ENCODE peak calls at places on chromosome 7, in eight cellular contexts. One of them, this sample, is unnamed. For H3K4me1, the result is how much of the 10 kb centered on the place peaks cover.

GRCh38 chr7:111082351-111082750 is 8.6 kb upstream of the LRRN3 start:
- DNase-seq in hepatocyte: no peak
- DNase-seq in PC-3: no peak
- DNase-seq in fibroblast of lung: no peak
- DNase-seq in GM23248: peak
- DNase-seq in SK-N-SH: no peak
- DNase-seq in GM23338: no peak
- DNase-seq in K562: no peak
- DNase-seq in this sample: no peak

GRCh38 chr7:13467111-13467547 is 522.3 kb downstream of the ETV1 start:
- DNase-seq in SK-N-SH: peak
- DNase-seq in GM23248: no peak
- DNase-seq in hepatocyte: no peak
- DNase-seq in K562: no peak
- DNase-seq in GM23338: no peak
- DNase-seq in PC-3: no peak
- DNase-seq in fibroblast of lung: peak
- DNase-seq in this sample: no peak

GRCh38 chr7:41438919-41439882 is 263.7 kb downstream of the INHBA start:
- DNase-seq in SK-N-SH: peak
- DNase-seq in GM23338: no peak
- DNase-seq in fibroblast of lung: no peak
- DNase-seq in K562: no peak
- DNase-seq in PC-3: no peak
- DNase-seq in GM23248: peak
- DNase-seq in hepatocyte: no peak
- DNase-seq in this sample: no peak

GRCh38 chr7:29192811-29193210 is 1.8 kb upstream of the CHN2 start:
- DNase-seq in SK-N-SH: no peak
- DNase-seq in K562: no peak
- DNase-seq in GM23248: no peak
- DNase-seq in fibroblast of lung: no peak
- DNase-seq in GM23338: no peak
- DNase-seq in hepatocyte: no peak
- DNase-seq in PC-3: no peak
- DNase-seq in this sample: no peak

GRCh38 chr7:87359366-87359765 is 13.9 kb downstream of the CROT start:
- DNase-seq in GM23248: peak
- DNase-seq in K562: no peak
- DNase-seq in GM23338: no peak
- DNase-seq in SK-N-SH: no peak
- DNase-seq in fibroblast of lung: no peak
- DNase-seq in hepatocyte: no peak
- DNase-seq in PC-3: peak
- DNase-seq in this sample: no peak

GRCh38 chr7:96675548-96675947 is 34.1 kb downstream of the SEM1 start:
- DNase-seq in SK-N-SH: no peak
- DNase-seq in K562: no peak
- DNase-seq in hepatocyte: no peak
- DNase-seq in fibroblast of lung: no peak
- DNase-seq in PC-3: peak
- DNase-seq in GM23248: no peak
- DNase-seq in GM23338: no peak
- DNase-seq in this sample: no peak

GRCh38 chr7:90749774-90750173 is 153.7 kb downstream of the CDK14 start:
- DNase-seq in fibroblast of lung: peak
- DNase-seq in GM23248: no peak
- DNase-seq in GM23338: peak
- DNase-seq in hepatocyte: peak
- DNase-seq in PC-3: peak
- DNase-seq in SK-N-SH: peak
- DNase-seq in K562: no peak
- DNase-seq in this sample: no peak

GRCh38 chr7:106560482-106560881 is 100.5 kb downstream of the CCDC71L start:
- DNase-seq in fibroblast of lung: no peak
- DNase-seq in GM23248: no peak
- DNase-seq in SK-N-SH: no peak
- DNase-seq in PC-3: no peak
- DNase-seq in GM23338: no peak
- DNase-seq in K562: no peak
- DNase-seq in hepatocyte: no peak
- DNase-seq in this sample: no peak

GRCh38 chr7:33854178-33854577 is 51.2 kb upstream of the BMPER start:
- DNase-seq in fibroblast of lung: peak
- DNase-seq in SK-N-SH: no peak
- DNase-seq in GM23338: no peak
- DNase-seq in K562: no peak
- DNase-seq in GM23248: peak
- DNase-seq in PC-3: peak
- DNase-seq in hepatocyte: no peak
- DNase-seq in this sample: no peak

GRCh38 chr7:2412587-2413201 is 9.3 kb downstream of the CHST12 start:
- DNase-seq in hepatocyte: no peak
- DNase-seq in GM23338: no peak
- DNase-seq in SK-N-SH: no peak
- DNase-seq in fibroblast of lung: peak
- DNase-seq in K562: no peak
- DNase-seq in GM23248: peak
- DNase-seq in PC-3: no peak
- DNase-seq in this sample: peak

GRCh38 chr7:2409745-2410414 is 6.5 kb downstream of the CHST12 start:
- DNase-seq in GM23248: peak
- DNase-seq in GM23338: no peak
- DNase-seq in PC-3: no peak
- DNase-seq in K562: no peak
- DNase-seq in SK-N-SH: peak
- DNase-seq in fibroblast of lung: no peak
- DNase-seq in hepatocyte: no peak
- DNase-seq in this sample: peak

GRCh38 chr7:2411815-2412586 is 8.6 kb downstream of the CHST12 start:
- DNase-seq in SK-N-SH: no peak
- DNase-seq in K562: no peak
- DNase-seq in GM23248: no peak
- DNase-seq in PC-3: no peak
- DNase-seq in GM23338: no peak
- DNase-seq in fibroblast of lung: no peak
- DNase-seq in hepatocyte: no peak
- DNase-seq in this sample: peak

GRCh38 chr7:2405601-2406345 is 2.4 kb downstream of the CHST12 start:
- DNase-seq in SK-N-SH: no peak
- DNase-seq in K562: no peak
- DNase-seq in GM23338: no peak
- DNase-seq in GM23248: no peak
- DNase-seq in PC-3: no peak
- DNase-seq in hepatocyte: no peak
- DNase-seq in fibroblast of lung: no peak
- DNase-seq in this sample: peak

GRCh38 chr7:2411049-2411448 is 7.6 kb downstream of the CHST12 start:
- DNase-seq in GM23248: no peak
- DNase-seq in PC-3: no peak
- DNase-seq in fibroblast of lung: no peak
- DNase-seq in SK-N-SH: no peak
- DNase-seq in K562: no peak
- DNase-seq in hepatocyte: no peak
- DNase-seq in GM23338: no peak
- DNase-seq in this sample: no peak
- H3K4me3 ChIP-seq in GM23248: no peak
- H3K4me3 ChIP-seq in PC-3: no peak
- H3K4me3 ChIP-seq in fibroblast of lung: no peak
- H3K4me3 ChIP-seq in SK-N-SH: no peak
- H3K4me3 ChIP-seq in K562: no peak
- H3K4me3 ChIP-seq in hepatocyte: no peak
- H3K4me3 ChIP-seq in GM23338: no peak
- H3K4me3 ChIP-seq in this sample: no peak

DNA sequence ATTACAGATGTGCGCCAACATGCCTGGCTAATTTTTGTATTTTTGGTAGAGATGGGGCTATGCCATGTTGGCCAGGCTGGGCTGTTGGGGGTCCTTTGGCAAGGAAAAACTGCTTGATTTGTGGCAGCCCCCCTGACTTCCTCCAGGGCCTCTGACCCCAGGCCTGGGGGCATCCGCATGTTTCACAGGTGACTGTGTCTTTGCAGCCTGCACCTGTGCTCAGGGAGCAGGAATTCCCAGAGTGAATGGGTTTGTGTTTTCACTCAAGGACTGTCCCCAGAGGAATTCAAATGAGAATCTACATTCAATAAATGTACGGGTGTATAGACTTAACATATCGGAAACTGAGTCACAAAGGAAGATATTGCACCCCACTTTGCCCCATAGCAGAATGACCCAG is 11.6 kb upstream of the CLIP2 start:
- DNase-seq in fibroblast of lung: no peak
- DNase-seq in GM23248: no peak
- DNase-seq in SK-N-SH: no peak
- DNase-seq in K562: no peak
- DNase-seq in GM23338: no peak
- DNase-seq in PC-3: no peak
- DNase-seq in hepatocyte: no peak
- DNase-seq in this sample: peak
- H3K4me1 ChIP-seq in fibroblast of lung: under half
- H3K4me1 ChIP-seq in GM23248: under half
- H3K4me1 ChIP-seq in SK-N-SH: under half
- H3K4me1 ChIP-seq in K562: under half
- H3K4me1 ChIP-seq in GM23338: under half
- H3K4me1 ChIP-seq in PC-3: under half
- H3K4me1 ChIP-seq in hepatocyte: under half
- H3K4me1 ChIP-seq in this sample: under half

GRCh38 chr7:69502358-69502757 is 95.9 kb upstream of the AUTS2 start:
- DNase-seq in hepatocyte: no peak
- DNase-seq in SK-N-SH: no peak
- DNase-seq in PC-3: no peak
- DNase-seq in fibroblast of lung: no peak
- DNase-seq in GM23338: no peak
- DNase-seq in GM23248: no peak
- DNase-seq in K562: no peak
- DNase-seq in this sample: no peak
- H2AFZ ChIP-seq in hepatocyte: no peak
- H2AFZ ChIP-seq in SK-N-SH: peak
- H2AFZ ChIP-seq in PC-3: no peak
- H2AFZ ChIP-seq in fibroblast of lung: no peak
- H2AFZ ChIP-seq in GM23338: no peak
- H2AFZ ChIP-seq in GM23248: no peak
- H2AFZ ChIP-seq in K562: peak
- H2AFZ ChIP-seq in this sample: no peak

GRCh38 chr7:130141858-130142653 is 63.1 kb downstream of the TMEM209 start:
- DNase-seq in K562: peak
- DNase-seq in fibroblast of lung: no peak
- DNase-seq in GM23338: no peak
- DNase-seq in hepatocyte: no peak
- DNase-seq in PC-3: no peak
- DNase-seq in GM23248: no peak
- DNase-seq in SK-N-SH: peak
- DNase-seq in this sample: peak

GRCh38 chr7:130139193-130139950 is 65.8 kb downstream of the TMEM209 start:
- DNase-seq in GM23248: no peak
- DNase-seq in K562: no peak
- DNase-seq in SK-N-SH: no peak
- DNase-seq in fibroblast of lung: no peak
- DNase-seq in PC-3: no peak
- DNase-seq in GM23338: no peak
- DNase-seq in hepatocyte: no peak
- DNase-seq in this sample: peak

GRCh38 chr7:130141161-130141857 is 63.9 kb downstream of the TMEM209 start:
- DNase-seq in GM23338: peak
- DNase-seq in SK-N-SH: peak
- DNase-seq in GM23248: peak
- DNase-seq in hepatocyte: peak
- DNase-seq in fibroblast of lung: peak
- DNase-seq in PC-3: no peak
- DNase-seq in K562: peak
- DNase-seq in this sample: peak

GRCh38 chr7:130142654-130143333 is 62.4 kb downstream of the TMEM209 start:
- DNase-seq in hepatocyte: no peak
- DNase-seq in K562: no peak
- DNase-seq in PC-3: no peak
- DNase-seq in GM23338: no peak
- DNase-seq in SK-N-SH: no peak
- DNase-seq in fibroblast of lung: no peak
- DNase-seq in GM23248: no peak
- DNase-seq in this sample: peak

DNA sequence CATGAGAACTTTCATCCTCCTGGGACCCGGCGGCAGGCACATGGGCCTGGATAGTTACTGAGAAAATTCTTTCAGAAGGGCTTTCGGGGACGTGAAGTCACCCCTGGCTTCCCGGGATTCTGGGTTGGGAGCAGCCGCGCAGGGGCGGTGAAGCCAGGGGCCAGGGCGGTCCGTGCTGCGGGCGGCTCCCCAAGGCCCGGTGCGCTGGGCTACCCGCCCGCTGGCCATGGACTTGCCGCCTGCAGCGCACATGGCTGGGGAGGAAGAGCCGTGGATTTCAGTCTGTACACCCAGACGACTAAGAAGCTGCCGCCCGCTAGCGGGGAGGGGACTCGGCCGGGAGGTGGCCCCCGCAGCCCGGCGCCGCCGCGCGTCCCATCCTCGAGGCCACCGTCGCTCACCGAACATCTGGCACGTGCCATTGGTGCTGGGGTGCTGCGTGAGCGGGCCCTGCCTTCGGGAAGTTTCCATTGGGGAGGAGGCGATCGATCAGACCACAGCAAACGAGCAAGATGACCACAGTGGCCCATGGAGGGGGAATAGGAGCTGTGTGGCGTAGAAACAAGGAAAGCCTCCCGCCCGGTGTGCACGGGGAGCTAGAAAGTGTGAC is 64.5 kb downstream of the TMEM209 start:
- DNase-seq in GM23338: peak
- DNase-seq in SK-N-SH: no peak
- DNase-seq in fibroblast of lung: no peak
- DNase-seq in K562: no peak
- DNase-seq in PC-3: no peak
- DNase-seq in hepatocyte: no peak
- DNase-seq in GM23248: no peak
- DNase-seq in this sample: no peak
- H3K4me3 ChIP-seq in GM23338: peak
- H3K4me3 ChIP-seq in SK-N-SH: no peak
- H3K4me3 ChIP-seq in fibroblast of lung: no peak
- H3K4me3 ChIP-seq in K562: no peak
- H3K4me3 ChIP-seq in PC-3: no peak
- H3K4me3 ChIP-seq in hepatocyte: no peak
- H3K4me3 ChIP-seq in GM23248: peak
- H3K4me3 ChIP-seq in this sample: peak

DNA sequence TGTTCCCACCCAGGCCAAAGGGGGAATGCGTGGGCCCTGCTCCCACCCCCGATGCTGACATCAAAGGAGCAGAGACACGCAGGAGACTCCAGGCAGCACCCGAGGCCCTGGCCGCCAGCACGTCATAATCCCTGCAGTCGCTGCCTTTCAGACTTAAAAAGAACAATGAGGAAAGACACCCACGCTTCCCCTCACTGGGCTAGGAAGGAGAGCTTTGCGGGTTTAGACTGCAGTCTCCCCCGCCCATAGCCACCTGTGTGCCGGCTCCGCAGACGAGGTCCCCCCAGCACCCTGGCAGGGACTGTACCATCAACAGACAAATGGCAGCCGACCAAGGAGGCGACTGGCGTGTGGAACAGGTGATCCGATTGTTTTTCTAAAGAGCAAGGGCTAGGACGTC is 1.3 kb downstream of the GRB10 start:
- DNase-seq in PC-3: no peak
- DNase-seq in GM23248: no peak
- DNase-seq in fibroblast of lung: no peak
- DNase-seq in hepatocyte: no peak
- DNase-seq in SK-N-SH: no peak
- DNase-seq in K562: no peak
- DNase-seq in GM23338: no peak
- DNase-seq in this sample: no peak
- H3K4me1 ChIP-seq in PC-3: under half
- H3K4me1 ChIP-seq in GM23248: under half
- H3K4me1 ChIP-seq in fibroblast of lung: under half
- H3K4me1 ChIP-seq in hepatocyte: under half
- H3K4me1 ChIP-seq in SK-N-SH: under half
- H3K4me1 ChIP-seq in K562: under half
- H3K4me1 ChIP-seq in GM23338: under half
- H3K4me1 ChIP-seq in this sample: under half

This sample was measured in osteoblast.